ENCODE peak calls at places on chromosomes 1 and 21, in six cellular contexts. T is H1, O is GM12891, Q is K562, M is GM12878, L is HepG2. N is an unnamed sample.
A peak's percentile ranks its signal among the peaks of the same experiment; 100 is the strongest.

GRCh38 chr1:84632975-84633427 is 57.3 kb downstream of the SSX2IP start:
- DNase-seq in L (no peak), O (no peak), Q (peak; percentile 61), T (no peak), M (no peak), N (no peak)

GRCh38 chr21:43321111-43321510 is 105.8 kb downstream of the SIK1 start:
- DNase-seq in O (no peak), M (no peak), L (no peak), T (no peak), Q (no peak), N (no peak)

GRCh38 chr1:7110306-7110705 is 325.1 kb downstream of the CAMTA1 start:
- DNase-seq in M (no peak), L (no peak), O (no peak), T (no peak), Q (no peak), N (no peak)

GRCh38 chr1:226372885-226373284 is 35.0 kb downstream of the PARP1 start:
- DNase-seq in O (no peak), T (no peak), Q (no peak), M (no peak), L (no peak), N (no peak)

GRCh38 chr1:174713796-174714195 is 266.0 kb downstream of the GPR52 start:
- DNase-seq in Q (no peak), T (no peak), M (no peak), L (peak; percentile 68), O (no peak), N (no peak)

GRCh38 chr21:38139380-38140168 is 117.2 kb upstream of the KCNJ15 start:
- DNase-seq in L (peak; percentile 7), Q (no peak), T (no peak), O (no peak), M (no peak), N (no peak)

GRCh38 chr1:222288056-222288455 is 259.8 kb downstream of the HHIPL2 start:
- DNase-seq in T (no peak), O (no peak), M (no peak), L (no peak), Q (no peak), N (no peak)

GRCh38 chr1:22870201-22870871 is 102.3 kb downstream of the LACTBL1 start:
- DNase-seq in M (no peak), O (no peak), Q (no peak), L (no peak), T (no peak), N (no peak)

GRCh38 chr1:226980122-226980551 is 40.0 kb downstream of the COQ8A start:
- DNase-seq in Q (no peak), O (no peak), M (no peak), T (no peak), L (no peak), N (no peak)

GRCh38 chr1:170927955-170928850 is 7.1 kb upstream of the MROH9 start:
- DNase-seq in Q (no peak), M (no peak), L (no peak), O (no peak), T (no peak), N (no peak)

DNA sequence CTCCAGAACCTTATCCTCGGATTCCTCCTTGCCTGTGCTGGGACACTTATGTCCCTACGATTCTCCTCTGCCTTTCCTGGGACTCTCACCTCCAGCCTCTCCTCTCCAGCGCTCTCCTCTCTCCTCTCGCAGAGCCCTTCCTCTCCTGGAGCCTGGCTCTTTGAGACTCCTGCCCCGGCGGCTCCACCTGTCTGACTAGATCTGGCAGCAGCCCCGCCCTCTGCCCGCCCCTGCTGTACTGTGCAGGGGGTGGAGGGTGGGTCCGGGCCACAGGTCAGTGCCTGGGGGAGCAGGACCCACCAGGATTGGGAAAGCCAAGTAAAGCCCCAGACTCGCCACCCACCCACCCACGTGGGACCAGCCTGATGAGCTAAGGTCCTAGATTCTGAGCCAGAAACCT is 1.6 kb downstream of the ELOVL1 start:
- DNase-seq in T (peak; percentile 71), M (no peak), L (no peak), Q (peak; percentile 74), O (no peak), N (no peak)
- TF ChIP-seq POLR2AphosphoS5 in T (no peak), M (no peak), L (no peak), Q (no peak), O (no peak), N (no peak)

GRCh38 chr1:29639156-29639736 is 402.9 kb downstream of the PTPRU start:
- DNase-seq in L (no peak), M (no peak), O (no peak), T (peak; percentile 32), Q (no peak), N (no peak)

GRCh38 chr1:29638281-29638680 is 402.0 kb downstream of the PTPRU start:
- DNase-seq in M (no peak), O (no peak), Q (no peak), L (no peak), T (no peak), N (no peak)

GRCh38 chr1:29641921-29642320 is 405.6 kb downstream of the PTPRU start:
- DNase-seq in Q (no peak), T (no peak), L (no peak), M (no peak), O (no peak), N (no peak)

GRCh38 chr1:29640428-29640785 is 404.1 kb downstream of the PTPRU start:
- DNase-seq in T (peak; percentile 28), L (no peak), M (no peak), Q (no peak), O (no peak), N (no peak)

GRCh38 chr1:29639741-29640427 is 403.6 kb downstream of the PTPRU start:
- DNase-seq in T (peak; percentile 38), M (no peak), Q (no peak), O (no peak), L (no peak), N (no peak)
- TF ChIP-seq TAF1 in T (no peak), M (no peak), Q (no peak), O (no peak), L (no peak), N (no peak)

DNA sequence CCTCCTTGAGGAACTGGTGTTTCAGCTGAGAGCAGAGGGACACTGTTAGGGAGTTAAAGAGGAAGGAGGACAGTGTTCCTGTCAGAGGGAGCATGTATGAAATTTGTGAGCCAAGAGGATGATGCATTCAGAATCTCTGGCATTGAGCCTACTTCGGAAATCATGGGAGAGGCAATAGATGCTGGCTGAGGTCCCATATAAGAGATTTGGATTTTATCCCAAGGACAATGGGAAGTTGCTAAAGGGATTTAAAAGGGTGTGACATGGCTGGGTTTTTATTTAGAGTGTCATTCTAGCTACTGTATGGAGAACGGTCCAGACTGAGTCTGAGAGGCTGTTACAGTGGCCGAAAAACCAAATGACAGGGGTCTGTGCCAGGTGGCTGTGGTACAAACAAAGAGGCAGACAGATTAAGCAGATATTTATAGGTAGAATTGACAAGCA is 403.2 kb upstream of the B3GALT2 start:
- DNase-seq in Q (no peak), O (no peak), T (no peak), M (no peak), L (no peak), N (no peak)
- TF ChIP-seq POLR2A in Q (no peak), O (no peak), T (no peak), M (no peak), L (no peak), N (no peak)

DNA sequence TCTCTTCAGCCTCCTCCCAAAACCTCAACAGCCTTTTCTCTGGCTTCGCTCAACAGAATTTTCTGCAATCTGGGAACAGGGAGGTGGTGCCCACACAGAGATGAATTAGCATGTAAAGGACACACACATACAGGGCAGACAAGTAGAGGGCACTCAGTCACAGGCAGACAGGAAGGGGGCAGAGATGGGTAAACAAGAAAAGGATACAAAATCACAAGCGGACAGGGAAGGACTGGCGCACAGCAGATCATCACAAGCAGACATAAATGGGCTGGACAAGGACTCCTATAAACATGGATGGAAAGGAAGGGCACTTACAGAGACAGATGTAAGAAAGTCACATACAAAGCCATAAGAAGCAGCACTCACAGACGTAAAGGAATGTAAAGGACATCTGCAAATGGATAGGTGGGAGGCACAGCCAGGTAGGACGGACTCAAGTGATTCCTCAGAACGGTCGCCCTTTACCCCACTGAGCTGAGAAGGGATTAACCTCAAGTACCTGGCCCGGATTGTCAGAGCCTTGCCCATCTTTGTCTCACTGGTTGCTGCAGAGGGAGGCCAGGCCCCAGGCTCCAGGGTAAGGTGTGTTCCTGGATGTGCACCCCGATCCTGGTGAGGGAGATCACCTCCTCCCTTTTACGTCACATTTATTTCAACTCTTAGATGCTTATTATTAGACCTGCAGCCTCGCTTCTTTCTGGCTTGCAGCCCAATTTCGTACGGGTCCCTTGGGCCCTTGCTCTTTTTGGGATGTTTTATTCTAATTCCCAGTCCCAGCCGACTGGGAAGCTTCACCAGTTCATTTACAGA is 841 bp upstream of the PRCC start:
- DNase-seq in L (no peak), M (no peak), T (no peak), Q (no peak), O (no peak), N (no peak)
- TF ChIP-seq POLR2AphosphoS5 in L (no peak), M (peak; percentile 57), T (no peak), Q (no peak), O (peak; percentile 42), N (no peak)

GRCh38 chr1:205935869-205936268 is 7.4 kb downstream of the SLC26A9 start:
- DNase-seq in Q (no peak), M (no peak), O (no peak), L (no peak), T (no peak), N (no peak)

GRCh38 chr1:205932776-205933175 is 10.5 kb downstream of the SLC26A9 start:
- DNase-seq in L (no peak), O (no peak), T (no peak), M (no peak), Q (no peak), N (no peak)

GRCh38 chr1:205934788-205935187 is 8.5 kb downstream of the SLC26A9 start:
- DNase-seq in L (no peak), M (no peak), T (no peak), Q (no peak), O (no peak), N (no peak)

GRCh38 chr1:205936316-205936715 is 6.9 kb downstream of the SLC26A9 start:
- DNase-seq in Q (no peak), T (no peak), L (no peak), M (no peak), O (no peak), N (no peak)

DNA sequence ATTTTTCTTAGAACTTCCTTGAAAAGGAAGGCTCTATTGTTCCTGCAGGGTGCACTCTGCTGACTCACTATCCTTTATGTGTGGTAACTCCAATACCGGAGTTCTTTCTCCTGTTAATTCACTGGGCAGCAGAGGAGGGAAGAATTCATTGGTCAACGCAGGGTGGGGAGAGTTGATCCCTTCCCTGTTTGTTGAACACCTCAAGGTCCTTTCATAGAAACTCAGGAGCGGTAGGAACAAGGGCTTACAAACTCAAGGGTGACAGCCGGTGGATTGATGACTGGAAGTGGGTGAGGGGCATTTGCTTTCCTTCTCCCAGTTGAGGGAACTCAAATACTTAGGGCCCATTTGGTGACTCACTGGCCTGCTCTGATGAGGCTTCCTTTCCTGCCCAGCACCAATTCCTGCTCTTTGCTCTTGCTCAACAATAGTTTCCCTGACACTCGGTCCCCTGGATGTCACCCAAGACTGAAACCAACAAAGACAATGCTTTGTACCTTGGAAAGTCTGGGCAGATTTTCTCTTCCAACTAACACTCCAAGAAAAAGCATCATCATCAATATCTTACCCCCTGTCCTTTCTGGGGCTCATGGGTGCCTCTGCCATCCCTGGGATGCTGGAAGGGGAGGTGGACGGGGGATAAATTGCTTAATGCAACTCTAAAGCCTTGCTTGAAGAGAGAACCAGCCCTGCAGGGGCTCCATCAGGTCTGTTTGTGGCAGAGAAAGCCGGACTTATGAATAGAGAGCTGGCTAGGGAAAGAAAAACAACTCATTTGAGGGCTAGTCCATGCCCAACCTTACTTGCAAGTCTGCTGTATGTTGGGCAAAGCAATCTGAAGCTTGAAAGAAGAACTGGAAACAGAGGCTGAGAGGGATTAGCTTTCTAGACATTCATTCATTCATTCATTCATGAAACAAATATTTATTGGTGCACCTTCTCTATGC is 9.3 kb downstream of the SLC26A9 start:
- DNase-seq in L (peak; percentile 87), O (no peak), T (no peak), M (no peak), Q (no peak), N (no peak)
- TF ChIP-seq TAF1 in L (no peak), O (no peak), T (no peak), M (no peak), Q (no peak), N (no peak)

GRCh38 chr1:151059342-151060240 is at the start of gene CDC42SE1:
- DNase-seq in T (peak; percentile 85), M (peak; percentile 55), L (peak; percentile 67), Q (peak; percentile 94), O (peak; percentile 88), N (peak; percentile 91)
- TF ChIP-seq POLR2A in T (peak; percentile 29), M (peak; percentile 98), L (peak; percentile 77), Q (peak; percentile 91), O (peak; percentile 81), N (peak; percentile 92)

N was measured in GM12892.